ENCODE peak calls at places on chromosomes 5 and 9, in seven cellular contexts. One of them, this sample, is unnamed.

GRCh38 chr9:630817-631216 is 210.7 kb upstream of the DMRT1 start:
- DNase-seq in dorsolateral prefrontal cortex: no peak
- DNase-seq in NCI-H446 treated with DMSO at 0.1 percent for 48 hours: no peak
- DNase-seq in CD8-positive, alpha-beta T cell: no peak
- DNase-seq in amniotic stem cell: no peak
- DNase-seq in HFFc6: no peak
- DNase-seq in bronchial epithelial cell: peak
- DNase-seq in this sample: peak

GRCh38 chr5:95620030-95620869 is at the start of gene GPR150:
- DNase-seq in dorsolateral prefrontal cortex: peak
- DNase-seq in NCI-H446 treated with DMSO at 0.1 percent for 48 hours: no peak
- DNase-seq in CD8-positive, alpha-beta T cell: peak
- DNase-seq in amniotic stem cell: no peak
- DNase-seq in HFFc6: peak
- DNase-seq in bronchial epithelial cell: no peak
- DNase-seq in this sample: peak

GRCh38 chr5:174982381-174982780 is 258.0 kb downstream of the MSX2 start:
- DNase-seq in dorsolateral prefrontal cortex: no peak
- DNase-seq in NCI-H446 treated with DMSO at 0.1 percent for 48 hours: no peak
- DNase-seq in CD8-positive, alpha-beta T cell: no peak
- DNase-seq in amniotic stem cell: no peak
- DNase-seq in HFFc6: no peak
- DNase-seq in bronchial epithelial cell: no peak
- DNase-seq in this sample: no peak

GRCh38 chr5:6676702-6677101 is 36.5 kb upstream of the TENT4A start:
- DNase-seq in dorsolateral prefrontal cortex: no peak
- DNase-seq in NCI-H446 treated with DMSO at 0.1 percent for 48 hours: no peak
- DNase-seq in CD8-positive, alpha-beta T cell: no peak
- DNase-seq in amniotic stem cell: no peak
- DNase-seq in HFFc6: peak
- DNase-seq in bronchial epithelial cell: peak
- DNase-seq in this sample: peak

GRCh38 chr9:6764570-6765334 is 7.0 kb downstream of the KDM4C start:
- DNase-seq in dorsolateral prefrontal cortex: no peak
- DNase-seq in NCI-H446 treated with DMSO at 0.1 percent for 48 hours: no peak
- DNase-seq in CD8-positive, alpha-beta T cell: no peak
- DNase-seq in amniotic stem cell: no peak
- DNase-seq in HFFc6: no peak
- DNase-seq in bronchial epithelial cell: peak
- DNase-seq in this sample: no peak

GRCh38 chr5:180670586-180671359 is 21.4 kb upstream of the FLT4 start:
- DNase-seq in dorsolateral prefrontal cortex: peak
- DNase-seq in NCI-H446 treated with DMSO at 0.1 percent for 48 hours: no peak
- DNase-seq in CD8-positive, alpha-beta T cell: peak
- DNase-seq in amniotic stem cell: no peak
- DNase-seq in HFFc6: peak
- DNase-seq in bronchial epithelial cell: peak
- DNase-seq in this sample: peak

GRCh38 chr5:61534481-61535267 is 202.6 kb downstream of the ZSWIM6 start:
- DNase-seq in dorsolateral prefrontal cortex: no peak
- DNase-seq in NCI-H446 treated with DMSO at 0.1 percent for 48 hours: no peak
- DNase-seq in CD8-positive, alpha-beta T cell: no peak
- DNase-seq in amniotic stem cell: no peak
- DNase-seq in HFFc6: no peak
- DNase-seq in bronchial epithelial cell: no peak
- DNase-seq in this sample: no peak

GRCh38 chr9:115278241-115279035 is 160.5 kb upstream of the TNC start:
- DNase-seq in dorsolateral prefrontal cortex: no peak
- DNase-seq in NCI-H446 treated with DMSO at 0.1 percent for 48 hours: no peak
- DNase-seq in CD8-positive, alpha-beta T cell: no peak
- DNase-seq in amniotic stem cell: no peak
- DNase-seq in HFFc6: no peak
- DNase-seq in bronchial epithelial cell: no peak
- DNase-seq in this sample: no peak

GRCh38 chr5:126490167-126490937 is 67.1 kb downstream of the GRAMD2B start:
- DNase-seq in dorsolateral prefrontal cortex: no peak
- DNase-seq in NCI-H446 treated with DMSO at 0.1 percent for 48 hours: no peak
- DNase-seq in CD8-positive, alpha-beta T cell: no peak
- DNase-seq in amniotic stem cell: no peak
- DNase-seq in HFFc6: no peak
- DNase-seq in bronchial epithelial cell: no peak
- DNase-seq in this sample: no peak

GRCh38 chr9:81264516-81264915 is 424.8 kb downstream of the TLE1 start:
- DNase-seq in dorsolateral prefrontal cortex: peak
- DNase-seq in NCI-H446 treated with DMSO at 0.1 percent for 48 hours: peak
- DNase-seq in CD8-positive, alpha-beta T cell: no peak
- DNase-seq in amniotic stem cell: no peak
- DNase-seq in HFFc6: no peak
- DNase-seq in bronchial epithelial cell: no peak
- DNase-seq in this sample: peak

GRCh38 chr5:157479166-157479565 is 19.2 kb downstream of the NIPAL4 start:
- DNase-seq in dorsolateral prefrontal cortex: no peak
- DNase-seq in NCI-H446 treated with DMSO at 0.1 percent for 48 hours: no peak
- DNase-seq in CD8-positive, alpha-beta T cell: no peak
- DNase-seq in amniotic stem cell: no peak
- DNase-seq in HFFc6: no peak
- DNase-seq in bronchial epithelial cell: peak
- DNase-seq in this sample: peak

GRCh38 chr5:112546946-112547647 is 128.0 kb upstream of the EPB41L4A start:
- DNase-seq in dorsolateral prefrontal cortex: peak
- DNase-seq in NCI-H446 treated with DMSO at 0.1 percent for 48 hours: peak
- DNase-seq in CD8-positive, alpha-beta T cell: no peak
- DNase-seq in amniotic stem cell: no peak
- DNase-seq in HFFc6: no peak
- DNase-seq in bronchial epithelial cell: no peak
- DNase-seq in this sample: peak

GRCh38 chr9:38284768-38285080 is 107.8 kb upstream of the ALDH1B1 start:
- DNase-seq in dorsolateral prefrontal cortex: no peak
- DNase-seq in NCI-H446 treated with DMSO at 0.1 percent for 48 hours: peak
- DNase-seq in CD8-positive, alpha-beta T cell: peak
- DNase-seq in amniotic stem cell: no peak
- DNase-seq in HFFc6: no peak
- DNase-seq in bronchial epithelial cell: no peak
- DNase-seq in this sample: no peak

GRCh38 chr5:85452322-85453025 is 1067.8 kb upstream of the EDIL3 start:
- DNase-seq in dorsolateral prefrontal cortex: no peak
- DNase-seq in NCI-H446 treated with DMSO at 0.1 percent for 48 hours: no peak
- DNase-seq in CD8-positive, alpha-beta T cell: no peak
- DNase-seq in amniotic stem cell: no peak
- DNase-seq in HFFc6: no peak
- DNase-seq in bronchial epithelial cell: no peak
- DNase-seq in this sample: no peak

GRCh38 chr9:87751423-87751822 is 25.5 kb downstream of the CTSL start:
- DNase-seq in dorsolateral prefrontal cortex: no peak
- DNase-seq in NCI-H446 treated with DMSO at 0.1 percent for 48 hours: no peak
- DNase-seq in CD8-positive, alpha-beta T cell: no peak
- DNase-seq in amniotic stem cell: no peak
- DNase-seq in HFFc6: no peak
- DNase-seq in bronchial epithelial cell: no peak
- DNase-seq in this sample: peak

GRCh38 chr9:19229725-19230355 is 653 bp upstream of the DENND4C start:
- DNase-seq in dorsolateral prefrontal cortex: peak
- DNase-seq in NCI-H446 treated with DMSO at 0.1 percent for 48 hours: peak
- DNase-seq in CD8-positive, alpha-beta T cell: no peak
- DNase-seq in amniotic stem cell: no peak
- DNase-seq in HFFc6: peak
- DNase-seq in bronchial epithelial cell: peak
- DNase-seq in this sample: peak

GRCh38 chr5:14581891-14582796 is 552 bp downstream of the OTULINL start:
- DNase-seq in dorsolateral prefrontal cortex: peak
- DNase-seq in NCI-H446 treated with DMSO at 0.1 percent for 48 hours: no peak
- DNase-seq in CD8-positive, alpha-beta T cell: peak
- DNase-seq in amniotic stem cell: no peak
- DNase-seq in HFFc6: peak
- DNase-seq in bronchial epithelial cell: peak
- DNase-seq in this sample: peak

GRCh38 chr5:80246995-80247729 is 8.7 kb downstream of the SERINC5 start:
- DNase-seq in dorsolateral prefrontal cortex: no peak
- DNase-seq in NCI-H446 treated with DMSO at 0.1 percent for 48 hours: no peak
- DNase-seq in CD8-positive, alpha-beta T cell: peak
- DNase-seq in amniotic stem cell: peak
- DNase-seq in HFFc6: peak
- DNase-seq in bronchial epithelial cell: peak
- DNase-seq in this sample: peak

GRCh38 chr5:123582570-123583293 is 70.8 kb downstream of the CSNK1G3 start:
- DNase-seq in dorsolateral prefrontal cortex: no peak
- DNase-seq in NCI-H446 treated with DMSO at 0.1 percent for 48 hours: no peak
- DNase-seq in CD8-positive, alpha-beta T cell: no peak
- DNase-seq in amniotic stem cell: no peak
- DNase-seq in HFFc6: no peak
- DNase-seq in bronchial epithelial cell: peak
- DNase-seq in this sample: peak

GRCh38 chr5:143613329-143613728 is 198.6 kb upstream of the HMHB1 start:
- DNase-seq in dorsolateral prefrontal cortex: no peak
- DNase-seq in NCI-H446 treated with DMSO at 0.1 percent for 48 hours: no peak
- DNase-seq in CD8-positive, alpha-beta T cell: no peak
- DNase-seq in amniotic stem cell: no peak
- DNase-seq in HFFc6: no peak
- DNase-seq in bronchial epithelial cell: no peak
- DNase-seq in this sample: no peak

GRCh38 chr5:74810915-74811314 is 43.9 kb downstream of the NSA2 start:
- DNase-seq in dorsolateral prefrontal cortex: no peak
- DNase-seq in NCI-H446 treated with DMSO at 0.1 percent for 48 hours: peak
- DNase-seq in CD8-positive, alpha-beta T cell: no peak
- DNase-seq in amniotic stem cell: no peak
- DNase-seq in HFFc6: no peak
- DNase-seq in bronchial epithelial cell: peak
- DNase-seq in this sample: peak

GRCh38 chr5:168430303-168430702 is 56.0 kb upstream of the RARS1 start:
- DNase-seq in dorsolateral prefrontal cortex: no peak
- DNase-seq in NCI-H446 treated with DMSO at 0.1 percent for 48 hours: no peak
- DNase-seq in CD8-positive, alpha-beta T cell: no peak
- DNase-seq in amniotic stem cell: no peak
- DNase-seq in HFFc6: no peak
- DNase-seq in bronchial epithelial cell: peak
- DNase-seq in this sample: no peak

GRCh38 chr5:163478126-163478981 is 17.9 kb downstream of the HMMR start:
- DNase-seq in dorsolateral prefrontal cortex: no peak
- DNase-seq in NCI-H446 treated with DMSO at 0.1 percent for 48 hours: no peak
- DNase-seq in CD8-positive, alpha-beta T cell: no peak
- DNase-seq in amniotic stem cell: no peak
- DNase-seq in HFFc6: peak
- DNase-seq in bronchial epithelial cell: peak
- DNase-seq in this sample: peak

GRCh38 chr9:109289931-109290330 is 30.9 kb downstream of the EPB41L4B start:
- DNase-seq in dorsolateral prefrontal cortex: no peak
- DNase-seq in NCI-H446 treated with DMSO at 0.1 percent for 48 hours: no peak
- DNase-seq in CD8-positive, alpha-beta T cell: no peak
- DNase-seq in amniotic stem cell: no peak
- DNase-seq in HFFc6: no peak
- DNase-seq in bronchial epithelial cell: peak
- DNase-seq in this sample: no peak

GRCh38 chr5:80255752-80256479 is at the start of gene SERINC5:
- DNase-seq in dorsolateral prefrontal cortex: peak
- DNase-seq in NCI-H446 treated with DMSO at 0.1 percent for 48 hours: no peak
- DNase-seq in CD8-positive, alpha-beta T cell: peak
- DNase-seq in amniotic stem cell: peak
- DNase-seq in HFFc6: peak
- DNase-seq in bronchial epithelial cell: peak
- DNase-seq in this sample: peak

This sample was measured in kidney tubule cell.